ENCODE peak calls at places on chromosome 3, in four cellular contexts. Q is esophagus squamous epithelium, R is thyroid gland, O is mesendoderm. J is an unnamed sample.

GRCh38 chr3:72310028-72310987 is 525.4 kb upstream of the PROK2 start:
- DNase-seq in Q (no peak), R (peak), O (no peak), J (peak)

GRCh38 chr3:51391566-51392300 is 648 bp downstream of the RBM15B start:
- DNase-seq in R (peak), O (peak), Q (no peak), J (peak)

GRCh38 chr3:189961525-189962161 is 159.1 kb downstream of the P3H2 start:
- DNase-seq in O (peak), R (peak), Q (no peak), J (no peak)

GRCh38 chr3:160163259-160163878 is 61.9 kb upstream of the C3orf80 start:
- DNase-seq in R (no peak), O (no peak), Q (no peak), J (no peak)

GRCh38 chr3:61559108-61559731 is 2.2 kb upstream of the PTPRG start:
- DNase-seq in O (peak), R (no peak), Q (no peak), J (no peak)

GRCh38 chr3:123376451-123377172 is 72.3 kb downstream of the ADCY5 start:
- DNase-seq in Q (no peak), R (no peak), O (no peak), J (no peak)

GRCh38 chr3:77039606-77040553 is at the start of gene ROBO2:
- DNase-seq in Q (no peak), O (peak), R (peak), J (peak)

GRCh38 chr3:36372534-36372935 is 7.8 kb upstream of the STAC start:
- DNase-seq in O (no peak), Q (no peak), R (no peak), J (no peak)

GRCh38 chr3:72154391-72155300 is 369.7 kb upstream of the PROK2 start:
- DNase-seq in O (no peak), R (no peak), Q (no peak), J (no peak)

GRCh38 chr3:46085421-46086082 is 58.3 kb upstream of the XCR1 start:
- DNase-seq in Q (no peak), R (no peak), O (no peak), J (no peak)

GRCh38 chr3:69164296-69164695 is 41.9 kb upstream of the LMOD3 start:
- DNase-seq in O (no peak), Q (no peak), R (no peak), J (no peak)

GRCh38 chr3:8324727-8325126 is 176.9 kb upstream of the LMCD1 start:
- DNase-seq in O (peak), R (no peak), Q (no peak), J (no peak)

GRCh38 chr3:32841875-32842505 is 24.2 kb downstream of the TRIM71 start:
- DNase-seq in O (no peak), R (no peak), Q (no peak), J (no peak)

GRCh38 chr3:189563841-189564563 is 67.2 kb upstream of the TP63 start:
- DNase-seq in O (no peak), R (no peak), Q (no peak), J (peak)

GRCh38 chr3:6785726-6786125 is 75.2 kb upstream of the GRM7 start:
- DNase-seq in Q (no peak), O (no peak), R (no peak), J (no peak)

GRCh38 chr3:196772897-196773296 is 33.2 kb downstream of the PAK2 start:
- DNase-seq in Q (no peak), O (no peak), R (no peak), J (no peak)

GRCh38 chr3:172958565-172958964 is 182.5 kb downstream of the SPATA16 start:
- DNase-seq in O (no peak), R (no peak), Q (no peak), J (no peak)

GRCh38 chr3:46913644-46914043 is 36.1 kb downstream of the PTH1R start:
- DNase-seq in R (peak), O (no peak), Q (no peak), J (no peak)

GRCh38 chr3:106206613-106207012 is 337.8 kb upstream of the CBLB start:
- DNase-seq in Q (no peak), R (no peak), O (no peak), J (no peak)

GRCh38 chr3:106204160-106204868 is 335.5 kb upstream of the CBLB start:
- DNase-seq in Q (no peak), O (no peak), R (no peak), J (no peak)

GRCh38 chr3:106208266-106208665 is 339.5 kb upstream of the CBLB start:
- DNase-seq in O (no peak), R (no peak), Q (no peak), J (no peak)

GRCh38 chr3:106208979-106209378 is 340.2 kb upstream of the CBLB start:
- DNase-seq in R (no peak), Q (no peak), O (no peak), J (no peak)

DNA sequence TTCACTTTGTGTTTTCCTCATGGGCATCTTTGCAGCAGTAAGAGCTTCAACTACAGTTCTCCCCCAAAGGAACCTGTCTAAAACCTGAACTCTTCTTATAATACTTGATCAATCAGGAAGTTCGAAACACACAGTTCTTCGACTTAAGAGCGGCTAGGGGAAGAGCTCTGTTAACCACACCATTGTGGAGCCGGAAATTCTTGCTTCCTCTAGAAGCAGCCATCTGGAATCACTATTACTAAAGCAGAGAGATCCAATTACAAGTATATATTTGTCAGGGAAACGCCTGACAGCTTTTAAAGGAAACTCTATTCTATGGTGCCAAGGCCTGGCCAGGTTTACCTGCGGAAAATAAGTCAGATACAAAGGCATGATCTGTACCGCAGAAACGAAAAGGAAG is 337.4 kb upstream of the CBLB start:
- DNase-seq in O (no peak), Q (no peak), R (no peak), J (no peak)
- H3K27ac ChIP-seq in O (no peak), Q (peak), R (no peak), J (no peak)

GRCh38 chr3:41222508-41222907 is 23.2 kb downstream of the CTNNB1 start:
- DNase-seq in R (no peak), O (no peak), Q (no peak), J (no peak)

GRCh38 chr3:41222012-41222411 is 22.7 kb downstream of the CTNNB1 start:
- DNase-seq in Q (no peak), R (no peak), O (no peak), J (no peak)

GRCh38 chr3:41223078-41223477 is 23.8 kb downstream of the CTNNB1 start:
- DNase-seq in R (no peak), Q (no peak), O (no peak), J (no peak)

GRCh38 chr3:41223691-41224090 is 24.4 kb downstream of the CTNNB1 start:
- DNase-seq in O (no peak), R (no peak), Q (no peak), J (no peak)

GRCh38 chr3:41224120-41224806 is 25.0 kb downstream of the CTNNB1 start:
- DNase-seq in O (no peak), R (no peak), Q (no peak), J (no peak)
- H3K27ac ChIP-seq in O (no peak), R (peak), Q (no peak), J (peak)

GRCh38 chr3:42098171-42098570 is 7.0 kb downstream of the TRAK1 start:
- DNase-seq in Q (no peak), R (no peak), O (no peak), J (no peak)
- H3K27ac ChIP-seq in Q (peak), R (peak), O (no peak), J (no peak)

GRCh38 chr3:157531771-157532170 is 28.6 kb upstream of the VEPH1 start:
- DNase-seq in Q (no peak), O (no peak), R (no peak), J (no peak)
- H3K27ac ChIP-seq in Q (no peak), O (no peak), R (peak), J (no peak)

GRCh38 chr3:37531071-37531720 is 330.5 kb upstream of the CTDSPL start:
- DNase-seq in Q (no peak), O (no peak), R (no peak), J (no peak)

GRCh38 chr3:37532168-37532567 is 329.5 kb upstream of the CTDSPL start:
- DNase-seq in Q (no peak), O (peak), R (no peak), J (no peak)

GRCh38 chr3:37534940-37535339 is 326.7 kb upstream of the CTDSPL start:
- DNase-seq in O (no peak), R (no peak), Q (no peak), J (no peak)

GRCh38 chr3:37526511-37526910 is 335.2 kb upstream of the CTDSPL start:
- DNase-seq in Q (no peak), R (peak), O (no peak), J (no peak)

GRCh38 chr3:37530298-37530697 is 331.4 kb upstream of the CTDSPL start:
- DNase-seq in R (no peak), O (peak), Q (no peak), J (no peak)
- H3K27ac ChIP-seq in R (peak), O (no peak), Q (no peak), J (no peak)

GRCh38 chr3:143596957-143597642 is 251.2 kb downstream of the SLC9A9 start:
- DNase-seq in O (peak), R (no peak), Q (no peak), J (peak)
- H3K27ac ChIP-seq in O (no peak), R (no peak), Q (no peak), J (no peak)

GRCh38 chr3:58350627-58351013 is 17.9 kb downstream of the PXK start:
- DNase-seq in Q (no peak), R (no peak), O (no peak), J (no peak)
- H3K27ac ChIP-seq in Q (no peak), R (peak), O (no peak), J (peak)

DNA sequence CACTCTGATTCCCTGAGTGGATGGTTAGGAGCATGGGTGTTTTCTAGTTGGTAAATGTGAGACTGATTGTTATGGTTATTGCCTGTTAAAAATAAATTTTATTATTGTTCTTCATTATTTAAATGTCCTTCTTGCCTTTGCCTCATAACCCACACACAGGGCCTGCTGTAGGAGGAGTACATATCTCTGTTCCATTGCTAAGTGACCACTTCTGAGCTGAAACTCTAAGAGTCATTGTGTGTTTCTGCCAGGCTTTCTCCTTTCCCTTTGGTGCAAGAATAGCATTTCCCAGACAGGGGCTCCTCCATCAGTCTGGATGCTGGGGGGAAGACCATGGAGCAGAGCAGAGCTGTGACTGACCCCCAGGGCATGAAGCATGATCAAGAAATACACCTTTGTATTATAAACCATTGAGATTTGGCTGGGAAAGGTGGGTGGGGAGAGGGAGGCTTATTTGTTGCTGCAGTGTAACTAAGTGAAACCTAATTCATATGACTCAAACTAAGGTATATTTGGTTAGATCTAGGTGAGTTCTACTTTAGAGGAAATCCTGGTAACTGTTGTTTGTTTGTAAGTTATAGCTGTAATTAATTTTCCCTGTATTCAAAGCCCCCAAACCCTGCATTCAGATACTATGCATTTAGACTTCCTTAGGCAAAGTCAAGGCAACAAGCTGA is 137.4 kb downstream of the TGFBR2 start:
- DNase-seq in O (no peak), Q (no peak), R (no peak), J (no peak)
- H3K27ac ChIP-seq in O (no peak), Q (no peak), R (no peak), J (no peak)

DNA sequence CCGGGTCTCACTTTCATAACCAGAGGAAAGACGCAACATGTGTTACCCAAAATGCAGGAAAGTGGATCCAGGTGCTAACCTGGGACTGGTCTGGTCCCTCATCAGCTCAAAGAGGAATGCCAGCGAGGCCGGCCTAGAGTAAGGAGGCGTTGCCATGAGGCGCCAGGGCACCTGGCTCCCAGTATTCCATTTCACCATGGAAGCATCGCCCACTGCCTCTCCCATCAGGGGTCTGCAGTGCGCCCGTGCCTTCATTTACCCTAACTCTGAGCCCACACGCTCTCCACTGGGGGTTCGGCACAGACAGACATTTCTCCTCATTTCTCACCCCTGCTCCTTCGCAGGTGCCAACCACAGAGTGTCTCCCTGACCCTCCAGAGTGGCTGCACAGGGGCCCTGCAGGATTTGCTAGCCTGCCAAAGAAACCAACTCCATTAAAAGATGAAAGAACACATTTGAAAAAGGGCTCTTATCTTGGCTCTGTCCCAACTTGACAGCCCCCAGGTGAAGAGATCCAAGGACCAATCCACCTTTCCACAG is 61.5 kb downstream of the ABTB1 start:
- DNase-seq in O (no peak), R (no peak), Q (no peak), J (no peak)
- H3K27ac ChIP-seq in O (no peak), R (no peak), Q (peak), J (no peak)